ENCODE peak calls at places on chromosomes 7 and 10, in ten cellular contexts. H is ovary; L is colonic mucosa; O is Panc1; K is astrocyte; S is neural progenitor cell; U is cardiac muscle cell; E is CD8-positive, alpha-beta T cell; F is GM23248; R is uterus. D is an unnamed sample. For H3K4me1 and H3K36me3, the result is how much of the 10 kb centered on the place peaks cover.

GRCh38 chr7:100895956-100896742 is 461 bp upstream of the ACHE start:
- DNase-seq in H (peak), L (peak), O (no peak), K (no peak), S (peak), U (no peak), E (peak), F (no peak), R (no peak), D (no peak)

GRCh38 chr10:72328045-72328828 is 26.5 kb downstream of the DNAJB12 start:
- DNase-seq in H (peak), L (peak), O (peak), K (no peak), S (peak), U (peak), E (no peak), F (peak), R (peak), D (peak)

GRCh38 chr7:66355762-66356161 is 150.6 kb downstream of the TPST1 start:
- DNase-seq in H (no peak), L (no peak), O (no peak), K (no peak), S (no peak), U (peak), E (no peak), F (peak), R (no peak), D (no peak)

GRCh38 chr7:150675714-150676113 is 9.8 kb upstream of the GIMAP2 start:
- DNase-seq in H (no peak), L (no peak), O (no peak), K (no peak), S (no peak), U (no peak), E (no peak), F (no peak), R (no peak), D (no peak)

GRCh38 chr7:22561356-22561755 is 61.4 kb upstream of the STEAP1B start:
- DNase-seq in H (peak), L (peak), O (peak), K (peak), S (peak), U (peak), E (no peak), F (peak), R (peak), D (peak)

GRCh38 chr7:4073052-4073451 is 609.0 kb upstream of the FOXK1 start:
- DNase-seq in H (no peak), L (no peak), O (no peak), K (no peak), S (no peak), U (no peak), E (no peak), F (no peak), R (no peak), D (no peak)

GRCh38 chr7:3754488-3755365 is 453.7 kb downstream of the SDK1 start:
- DNase-seq in H (no peak), L (no peak), O (no peak), K (peak), S (peak), U (peak), E (no peak), F (no peak), R (no peak), D (no peak)

GRCh38 chr7:8436965-8437364 is 3.6 kb downstream of the NXPH1 start:
- DNase-seq in H (no peak), L (peak), O (no peak), K (no peak), S (peak), U (peak), E (no peak), F (peak), R (no peak), D (peak)

GRCh38 chr7:32410545-32410944 is 79.6 kb downstream of the LSM5 start:
- DNase-seq in H (no peak), L (no peak), O (no peak), K (no peak), S (no peak), U (no peak), E (no peak), F (no peak), R (no peak), D (no peak)

GRCh38 chr7:137978464-137979237 is 23.2 kb downstream of the CREB3L2 start:
- DNase-seq in H (peak), L (no peak), O (peak), K (peak), S (no peak), U (peak), E (no peak), F (peak), R (peak), D (no peak)

GRCh38 chr7:79461660-79462059 is 8.2 kb upstream of the MAGI2 start:
- DNase-seq in H (no peak), L (no peak), O (no peak), K (peak), S (no peak), U (peak), E (no peak), F (peak), R (no peak), D (peak)

GRCh38 chr7:55192718-55193117 is 172.4 kb upstream of the LANCL2 start:
- DNase-seq in H (no peak), L (no peak), O (no peak), K (peak), S (no peak), U (peak), E (no peak), F (peak), R (no peak), D (no peak)

GRCh38 chr7:128954830-128955797 is 17.4 kb downstream of the IRF5 start:
- DNase-seq in H (no peak), L (no peak), O (no peak), K (peak), S (peak), U (peak), E (no peak), F (peak), R (no peak), D (no peak)

GRCh38 chr10:98758451-98758850 is 311.7 kb upstream of the HPS1 start:
- DNase-seq in H (no peak), L (no peak), O (no peak), K (no peak), S (no peak), U (no peak), E (no peak), F (no peak), R (no peak), D (no peak)

GRCh38 chr7:93036149-93036640 is 81.6 kb downstream of the SAMD9 start:
- DNase-seq in H (no peak), L (no peak), O (no peak), K (no peak), S (no peak), U (no peak), E (no peak), F (no peak), R (no peak), D (no peak)

GRCh38 chr7:94174375-94174774 is 170.2 kb upstream of the BET1 start:
- DNase-seq in H (no peak), L (no peak), O (no peak), K (no peak), S (no peak), U (no peak), E (no peak), F (no peak), R (no peak), D (no peak)

GRCh38 chr10:70594161-70594560 is 8.4 kb downstream of the PRF1 start:
- DNase-seq in H (no peak), L (peak), O (no peak), K (no peak), S (no peak), U (no peak), E (no peak), F (no peak), R (no peak), D (no peak)

GRCh38 chr10:109982812-109983211 is 25.0 kb upstream of the ADD3 start:
- DNase-seq in H (no peak), L (no peak), O (no peak), K (no peak), S (no peak), U (peak), E (no peak), F (no peak), R (no peak), D (no peak)

GRCh38 chr10:109984013-109984412 is 23.8 kb upstream of the ADD3 start:
- DNase-seq in H (no peak), L (no peak), O (no peak), K (no peak), S (no peak), U (no peak), E (no peak), F (no peak), R (no peak), D (no peak)

GRCh38 chr10:109982123-109982522 is 25.7 kb upstream of the ADD3 start:
- DNase-seq in H (no peak), L (no peak), O (no peak), K (peak), S (no peak), U (peak), E (no peak), F (peak), R (no peak), D (no peak)

GRCh38 chr10:109979215-109979614 is 28.6 kb upstream of the ADD3 start:
- DNase-seq in H (no peak), L (no peak), O (no peak), K (no peak), S (no peak), U (no peak), E (no peak), F (peak), R (no peak), D (no peak)

GRCh38 chr10:109981641-109982040 is 26.1 kb upstream of the ADD3 start:
- DNase-seq in H (no peak), L (no peak), O (no peak), K (peak), S (no peak), U (peak), E (no peak), F (peak), R (no peak), D (no peak)
- H3K4me3 ChIP-seq in H (no peak), L (no peak), O (no peak), K (no peak), S (no peak), U (no peak), E (no peak), F (peak), R (no peak), D (no peak)

GRCh38 chr7:68119411-68119810 is 1122.8 kb downstream of the TYW1 start:
- DNase-seq in H (no peak), L (no peak), O (no peak), K (no peak), S (no peak), U (no peak), E (no peak), F (no peak), R (no peak), D (no peak)

GRCh38 chr7:68122806-68123205 is 1126.2 kb downstream of the TYW1 start:
- DNase-seq in H (no peak), L (no peak), O (no peak), K (no peak), S (no peak), U (no peak), E (no peak), F (no peak), R (no peak), D (no peak)

GRCh38 chr7:68121056-68121455 is 1124.4 kb downstream of the TYW1 start:
- DNase-seq in H (no peak), L (no peak), O (no peak), K (no peak), S (no peak), U (no peak), E (no peak), F (no peak), R (no peak), D (no peak)

GRCh38 chr7:68121655-68122054 is 1125.0 kb downstream of the TYW1 start:
- DNase-seq in H (no peak), L (no peak), O (no peak), K (no peak), S (no peak), U (no peak), E (no peak), F (no peak), R (no peak), D (no peak)

DNA sequence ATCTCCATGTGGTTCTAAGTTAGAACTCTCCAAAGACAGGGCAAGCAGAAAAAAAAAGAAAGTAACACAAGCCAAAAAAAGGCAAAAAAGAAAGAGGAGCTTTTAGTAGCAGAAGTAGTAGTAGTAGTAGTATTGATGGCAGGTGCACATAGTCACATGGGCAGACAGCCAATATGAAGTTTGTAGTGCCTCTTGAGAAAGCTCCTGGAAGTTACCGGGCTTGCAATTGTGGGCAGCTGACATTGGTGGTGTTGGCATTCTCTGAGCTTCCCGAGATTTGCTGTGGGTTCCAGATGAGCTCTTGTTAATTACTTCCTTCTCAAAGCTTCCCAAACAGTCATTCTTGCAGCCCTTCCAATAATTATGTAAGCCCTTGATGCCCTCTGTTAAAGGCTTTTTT is 1128.5 kb downstream of the TYW1 start:
- DNase-seq in H (no peak), L (no peak), O (no peak), K (no peak), S (no peak), U (no peak), E (no peak), F (no peak), R (no peak), D (no peak)
- H3K4me1 ChIP-seq in H (under half), L (under half), O (under half), K (under half), S (under half), U (under half), E (under half), F (under half), R (under half), D (under half)

DNA sequence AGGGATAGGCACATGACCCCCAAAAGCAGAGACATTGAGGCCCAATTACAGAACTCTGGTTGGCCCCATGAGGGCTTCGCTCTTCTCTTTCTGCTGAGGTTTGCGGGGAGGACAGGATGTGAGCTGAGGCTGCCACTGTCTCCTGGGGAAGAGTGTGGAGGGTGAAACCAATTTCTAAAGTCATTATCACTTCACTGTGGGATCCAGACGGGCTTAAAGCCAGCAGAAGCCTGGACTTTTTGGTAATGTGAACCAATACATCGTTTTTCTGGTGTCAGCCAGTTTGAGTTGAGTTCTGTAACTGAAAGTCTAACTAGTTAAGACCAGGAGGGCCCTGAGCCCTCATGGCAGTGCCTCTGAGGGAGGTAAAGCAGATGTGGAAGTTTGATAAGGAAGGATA is 163.0 kb downstream of the MYOF start:
- DNase-seq in H (no peak), L (no peak), O (no peak), K (no peak), S (no peak), U (no peak), E (no peak), F (no peak), R (no peak), D (no peak)
- H3K36me3 ChIP-seq in H (under half), L (under half), O (half or more), K (half or more), S (under half), U (under half), E (under half), F (half or more), R (under half), D (under half)

GRCh38 chr7:36118344-36118743 is 34.7 kb upstream of the EEPD1 start:
- DNase-seq in H (no peak), L (no peak), O (no peak), K (no peak), S (no peak), U (no peak), E (no peak), F (no peak), R (no peak), D (no peak)

GRCh38 chr7:36116347-36117200 is 36.5 kb upstream of the EEPD1 start:
- DNase-seq in H (no peak), L (no peak), O (peak), K (peak), S (no peak), U (no peak), E (no peak), F (peak), R (no peak), D (no peak)

GRCh38 chr7:36117201-36117840 is 35.7 kb upstream of the EEPD1 start:
- DNase-seq in H (no peak), L (no peak), O (no peak), K (no peak), S (no peak), U (no peak), E (no peak), F (peak), R (no peak), D (no peak)

GRCh38 chr7:36114355-36114754 is 38.7 kb upstream of the EEPD1 start:
- DNase-seq in H (no peak), L (no peak), O (no peak), K (no peak), S (no peak), U (no peak), E (no peak), F (no peak), R (no peak), D (no peak)

DNA sequence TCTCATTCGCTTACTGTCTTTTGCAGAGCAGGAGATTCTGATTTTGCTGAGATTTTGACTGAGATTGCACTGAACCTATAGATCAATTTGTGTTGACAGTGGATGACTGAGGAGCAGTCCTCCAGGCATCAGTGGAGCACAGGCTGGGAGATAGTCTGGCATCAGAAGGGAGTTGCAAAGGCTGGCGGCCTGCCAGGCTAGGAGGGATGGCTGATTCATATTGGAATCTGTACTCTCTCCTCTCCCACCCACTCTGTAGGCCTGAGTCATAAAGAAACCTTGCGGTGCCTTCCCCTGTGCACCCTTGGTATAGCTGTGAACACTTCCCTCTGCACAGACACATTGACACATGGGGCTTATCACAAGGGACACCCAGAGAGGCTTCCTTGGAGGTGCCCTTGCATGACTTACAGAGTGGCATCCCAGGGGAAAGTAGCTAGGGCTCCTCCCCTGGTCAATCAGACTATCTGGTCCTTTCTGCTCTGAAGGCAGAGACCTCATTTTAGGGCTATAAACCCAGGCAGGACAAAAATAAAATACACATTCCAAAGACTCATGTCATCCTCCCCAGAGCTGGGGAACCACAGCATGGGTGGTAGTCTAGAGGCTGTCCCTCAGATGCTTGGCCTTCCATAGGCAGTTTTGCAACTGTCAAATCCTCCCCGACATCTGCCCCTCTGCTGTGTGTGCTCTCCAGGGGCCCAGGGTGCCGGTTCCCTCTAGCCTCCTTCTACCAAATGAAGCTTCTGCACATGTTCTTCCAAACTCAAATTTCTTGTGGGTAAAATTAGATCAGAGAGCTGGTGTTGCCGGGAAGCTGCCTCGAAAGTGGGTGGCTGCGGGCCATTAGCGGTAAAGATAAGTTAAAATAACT is 37.4 kb upstream of the EEPD1 start:
- DNase-seq in H (peak), L (peak), O (peak), K (peak), S (no peak), U (peak), E (peak), F (peak), R (peak), D (peak)
- H3K4me3 ChIP-seq in H (no peak), L (no peak), O (no peak), K (peak), S (no peak), U (no peak), E (no peak), F (peak), R (no peak), D (no peak)

DNA sequence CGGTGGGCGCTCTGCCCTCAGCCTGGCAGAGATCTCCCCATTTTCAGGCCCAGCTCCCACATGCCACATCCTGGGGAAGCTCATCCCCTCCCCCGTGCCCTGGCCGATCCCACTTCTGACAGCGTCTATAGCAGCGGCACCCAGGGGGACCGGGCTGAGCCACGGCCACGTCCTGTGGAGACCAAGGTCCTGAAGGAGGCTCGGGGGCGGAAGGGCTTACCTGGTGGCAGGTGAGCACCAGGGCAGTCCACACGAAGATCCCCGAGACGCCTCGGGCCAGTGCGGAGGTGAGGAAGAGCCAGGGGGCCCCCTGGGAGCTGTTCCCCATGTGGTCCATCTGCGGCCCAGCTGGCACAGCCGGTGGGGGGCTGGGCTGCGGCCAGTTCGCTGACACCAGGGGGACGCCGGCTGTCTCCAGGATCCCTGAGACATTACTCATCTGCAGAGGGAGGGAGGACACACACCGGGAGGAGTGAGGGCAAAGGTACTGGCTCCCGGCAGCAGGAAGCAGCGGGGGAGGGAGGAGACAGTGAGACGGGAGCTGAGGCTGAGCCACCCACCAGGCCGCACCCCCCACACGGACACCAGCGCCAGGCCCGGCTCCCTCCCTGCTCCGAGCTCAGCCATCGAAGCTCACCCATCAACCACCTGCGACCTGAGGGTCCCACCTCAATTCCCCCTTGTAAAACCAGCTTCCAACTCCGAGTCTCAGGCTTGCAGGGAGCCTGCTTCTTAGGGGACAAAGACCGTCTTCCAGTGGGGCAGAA is 776 bp downstream of the TMEM184A start:
- DNase-seq in H (peak), L (peak), O (no peak), K (peak), S (no peak), U (peak), E (no peak), F (peak), R (peak), D (no peak)
- H3K4me1 ChIP-seq in H (under half), L (under half), O (under half), K (under half), S (under half), U (under half), E (under half), F (under half), R (under half), D (under half)

DNA sequence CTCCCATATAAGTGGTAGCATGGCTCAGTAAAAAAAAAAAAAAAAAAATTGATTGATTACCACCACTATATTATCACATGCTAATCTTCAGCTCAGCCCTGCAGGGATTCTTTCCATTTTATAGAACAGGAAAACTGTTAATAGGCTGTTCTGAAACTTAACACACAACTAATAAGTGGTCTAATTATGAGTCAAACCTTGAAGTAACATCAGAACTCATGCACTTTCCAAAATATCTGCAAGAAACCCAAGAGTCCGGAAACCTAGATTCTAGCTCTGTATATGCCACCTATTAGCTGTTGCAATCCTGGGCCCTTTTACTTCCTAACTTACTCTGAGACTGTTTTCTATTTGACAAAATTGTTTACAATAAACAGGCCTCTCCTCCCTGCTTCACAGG is 23.9 kb downstream of the SEM1 start:
- DNase-seq in H (no peak), L (no peak), O (no peak), K (no peak), S (no peak), U (no peak), E (no peak), F (no peak), R (no peak), D (no peak)
- H3K36me3 ChIP-seq in H (under half), L (under half), O (under half), K (under half), S (under half), U (under half), E (under half), F (under half), R (under half), D (under half)

D was measured in HAP-1.